ENCODE peak calls at places on chromosome 19, in five cellular contexts. D is thoracic aorta; Y is C1 segment of cervical spinal cord; R is fibroblast of villous mesenchyme; F is stimulated activated CD8-positive, alpha-beta memory T cell treated with anti-CD3 and anti-CD28 coated beads, Interleukin-7, amount 100 ng/mL, for 4 hours. I is an unnamed sample.

GRCh38 chr19:41882568-41883462 is at the start of gene ARHGEF1:
- DNase-seq in D (no peak), Y (no peak), R (peak; percentile 33), F (no peak), I (no peak)

GRCh38 chr19:16088351-16088984 is 12.2 kb downstream of the TPM4 start:
- DNase-seq in D (no peak), Y (no peak), R (no peak), F (no peak), I (no peak)

GRCh38 chr19:50508850-50509190 is 2.2 kb downstream of the JOSD2 start:
- DNase-seq in D (no peak), Y (no peak), R (no peak), F (no peak), I (no peak)

GRCh38 chr19:58350001-58350801 is 3.1 kb downstream of the A1BG start:
- DNase-seq in D (no peak), Y (no peak), R (no peak), F (no peak), I (no peak)

GRCh38 chr19:19202707-19203011 is 555 bp downstream of the NR2C2AP start:
- DNase-seq in D (no peak), Y (no peak), R (no peak), F (no peak), I (no peak)

GRCh38 chr19:3693030-3693925 is 7.0 kb downstream of the PIP5K1C start:
- DNase-seq in D (no peak), Y (no peak), R (no peak), F (no peak), I (no peak)

GRCh38 chr19:39542198-39542597 is 2.2 kb upstream of the EID2 start:
- DNase-seq in D (no peak), Y (no peak), R (no peak), F (no peak), I (no peak)

GRCh38 chr19:17837972-17838371 is 9.8 kb downstream of the JAK3 start:
- DNase-seq in D (no peak), Y (no peak), R (no peak), F (no peak), I (no peak)

GRCh38 chr19:56193981-56194380 is 3.6 kb downstream of the ZSCAN5B start:
- DNase-seq in D (no peak), Y (no peak), R (no peak), F (no peak), I (no peak)

GRCh38 chr19:39919976-39920375 is 14.5 kb downstream of the FCGBP start:
- DNase-seq in D (no peak), Y (no peak), R (no peak), F (no peak), I (no peak)

GRCh38 chr19:1312732-1313694 is 27.3 kb downstream of the EFNA2 start:
- DNase-seq in D (no peak), Y (no peak), R (peak; percentile 45), F (no peak), I (peak; percentile 75)

GRCh38 chr19:53389591-53390377 is 5.2 kb upstream of the ZNF765 start:
- DNase-seq in D (no peak), Y (no peak), R (peak; percentile 4), F (no peak), I (no peak)

GRCh38 chr19:50300814-50301606 is 28.2 kb downstream of the KCNC3 start:
- DNase-seq in D (no peak), Y (no peak), R (peak; percentile 10), F (no peak), I (peak; percentile 40)

GRCh38 chr19:17026041-17026658 is 460 bp downstream of the CPAMD8 start:
- DNase-seq in D (no peak), Y (no peak), R (no peak), F (no peak), I (no peak)

GRCh38 chr19:32354345-32354744 is 8.9 kb downstream of the ZNF507 start:
- DNase-seq in D (no peak), Y (no peak), R (no peak), F (no peak), I (no peak)

GRCh38 chr19:13460045-13460444 is 46.2 kb downstream of the CACNA1A start:
- DNase-seq in D (no peak), Y (no peak), R (no peak), F (no peak), I (no peak)

GRCh38 chr19:36488816-36489138 is 584 bp downstream of the ZNF566 start:
- DNase-seq in D (no peak), Y (no peak), R (peak; percentile 6), F (peak; percentile 23), I (no peak)

GRCh38 chr19:10694706-10695105 is 6.5 kb upstream of the QTRT1 start:
- DNase-seq in D (no peak), Y (no peak), R (no peak), F (no peak), I (no peak)

GRCh38 chr19:46975011-46975917 is 44.4 kb upstream of the NPAS1 start:
- DNase-seq in D (no peak), Y (no peak), R (peak; percentile 88), F (no peak), I (no peak)

GRCh38 chr19:45901912-45902650 is at the start of gene MYPOP:
- DNase-seq in D (no peak), Y (no peak), R (no peak), F (no peak), I (no peak)

GRCh38 chr19:15313649-15314279 is 18.6 kb downstream of the BRD4 start:
- DNase-seq in D (no peak), Y (no peak), R (no peak), F (no peak), I (no peak)